ENCODE peak calls at places on chromosomes 4 and X, in eight cellular contexts. D is HT-29; P is ascending aorta; Y is activated T-helper 9 cell treated with anti-CD3 and anti-CD28 coated beads, Interleukin-2, amount 50 U/mL, for 16 hours; Z is EL; S is anterior cingulate cortex; B is NCI-H345; J is GM03348. Q is an unnamed sample.

GRCh38 chrX:100995469-100995868 is 26.0 kb downstream of the ARL13A start:
- DNase-seq in D (no peak), P (no peak), Y (no peak), Z (peak), S (peak), B (no peak), J (peak), Q (no peak)

GRCh38 chr4:25810016-25810415 is 52.8 kb downstream of the SEL1L3 start:
- DNase-seq in D (no peak), P (no peak), Y (no peak), Z (no peak), S (no peak), B (no peak), J (no peak), Q (no peak)

GRCh38 chr4:6802050-6802449 is 19.5 kb downstream of the KIAA0232 start:
- DNase-seq in D (no peak), P (no peak), Y (no peak), Z (no peak), S (no peak), B (no peak), J (no peak), Q (no peak)

GRCh38 chrX:120251471-120252011 is 929 bp downstream of the ZBTB33 start:
- DNase-seq in D (peak), P (no peak), Y (no peak), Z (peak), S (no peak), B (no peak), J (peak), Q (peak)

GRCh38 chr4:77990456-77990855 is 66.7 kb upstream of the FRAS1 start:
- DNase-seq in D (no peak), P (no peak), Y (no peak), Z (no peak), S (no peak), B (no peak), J (peak), Q (no peak)

GRCh38 chr4:98568896-98569663 is 89.3 kb downstream of the TSPAN5 start:
- DNase-seq in D (no peak), P (no peak), Y (no peak), Z (peak), S (no peak), B (no peak), J (peak), Q (no peak)

GRCh38 chrX:9171841-9172240 is 137.9 kb upstream of the FAM9B start:
- DNase-seq in D (no peak), P (no peak), Y (no peak), Z (peak), S (no peak), B (no peak), J (no peak), Q (no peak)

GRCh38 chrX:23503835-23504539 is 163.3 kb upstream of the PRDX4 start:
- DNase-seq in D (peak), P (peak), Y (no peak), Z (peak), S (no peak), B (peak), J (peak), Q (no peak)

GRCh38 chr4:473575-474457 is 25.1 kb downstream of the ZNF721 start:
- DNase-seq in D (peak), P (peak), Y (peak), Z (peak), S (peak), B (peak), J (peak), Q (peak)

GRCh38 chr4:123699823-123700822 is 303.5 kb downstream of the SPRY1 start:
- DNase-seq in D (no peak), P (no peak), Y (no peak), Z (peak), S (no peak), B (no peak), J (peak), Q (no peak)

GRCh38 chrX:41334866-41335589 is 1.1 kb downstream of the DDX3X start:
- DNase-seq in D (peak), P (peak), Y (peak), Z (peak), S (peak), B (peak), J (peak), Q (peak)

GRCh38 chr4:155679343-155679742 is 12.7 kb downstream of the GUCY1A1 start:
- DNase-seq in D (no peak), P (peak), Y (no peak), Z (no peak), S (no peak), B (no peak), J (no peak), Q (peak)

GRCh38 chr4:11232004-11232403 is 196.7 kb downstream of the HS3ST1 start:
- DNase-seq in D (peak), P (no peak), Y (no peak), Z (no peak), S (no peak), B (no peak), J (no peak), Q (no peak)

GRCh38 chr4:167838686-167839085 is 253.7 kb upstream of the ANXA10 start:
- DNase-seq in D (no peak), P (no peak), Y (no peak), Z (peak), S (no peak), B (no peak), J (no peak), Q (no peak)

GRCh38 chr4:108703370-108703769 is 53.0 kb downstream of the OSTC start:
- DNase-seq in D (no peak), P (no peak), Y (no peak), Z (no peak), S (no peak), B (no peak), J (no peak), Q (no peak)

GRCh38 chr4:186068581-186069402 is at the start of gene TLR3:
- DNase-seq in D (peak), P (no peak), Y (no peak), Z (peak), S (no peak), B (no peak), J (peak), Q (no peak)

GRCh38 chrX:54798137-54798536 is at the start of gene ITIH6:
- DNase-seq in D (no peak), P (no peak), Y (no peak), Z (no peak), S (no peak), B (no peak), J (no peak), Q (no peak)

GRCh38 chr4:87317527-87317926 is 5.2 kb downstream of the HSD17B13 start:
- DNase-seq in D (peak), P (no peak), Y (no peak), Z (no peak), S (no peak), B (no peak), J (no peak), Q (no peak)

GRCh38 chrX:19237919-19238318 is 105.8 kb upstream of the PDHA1 start:
- DNase-seq in D (no peak), P (no peak), Y (no peak), Z (no peak), S (no peak), B (no peak), J (no peak), Q (no peak)

GRCh38 chrX:12790878-12791252 is 347 bp upstream of the PRPS2 start:
- DNase-seq in D (no peak), P (no peak), Y (no peak), Z (no peak), S (no peak), B (no peak), J (no peak), Q (no peak)

GRCh38 chr4:6641164-6641970 is 882 bp downstream of the MRFAP1 start:
- DNase-seq in D (peak), P (peak), Y (peak), Z (peak), S (no peak), B (no peak), J (peak), Q (peak)

GRCh38 chrX:19512961-19513360 is 2.3 kb downstream of the MAP3K15 start:
- DNase-seq in D (no peak), P (no peak), Y (no peak), Z (no peak), S (no peak), B (no peak), J (no peak), Q (no peak)

GRCh38 chr4:8738471-8738931 is 133.1 kb downstream of the HMX1 start:
- DNase-seq in D (no peak), P (peak), Y (no peak), Z (no peak), S (no peak), B (no peak), J (peak), Q (peak)

GRCh38 chrX:53045002-53045401 is 3.6 kb upstream of the GPR173 start:
- DNase-seq in D (no peak), P (no peak), Y (no peak), Z (no peak), S (no peak), B (peak), J (no peak), Q (no peak)

GRCh38 chrX:131675596-131676194 is 131.8 kb downstream of the OR13H1 start:
- DNase-seq in D (peak), P (no peak), Y (no peak), Z (no peak), S (no peak), B (peak), J (peak), Q (no peak)

GRCh38 chr4:47830263-47831025 is 7.4 kb downstream of the CORIN start:
- DNase-seq in D (no peak), P (no peak), Y (no peak), Z (no peak), S (no peak), B (no peak), J (no peak), Q (no peak)

GRCh38 chr4:153233761-153234371 is 29.6 kb downstream of the TRIM2 start:
- DNase-seq in D (peak), P (no peak), Y (no peak), Z (peak), S (no peak), B (peak), J (peak), Q (no peak)

GRCh38 chrX:40109288-40110008 is 11.7 kb upstream of the BCOR start:
- DNase-seq in D (peak), P (no peak), Y (no peak), Z (peak), S (no peak), B (peak), J (peak), Q (peak)

GRCh38 chrX:103407776-103408175 is 31.4 kb downstream of the BEX3 start:
- DNase-seq in D (no peak), P (no peak), Y (no peak), Z (no peak), S (no peak), B (no peak), J (no peak), Q (no peak)

GRCh38 chr4:176753049-176753448 is 39.7 kb downstream of the VEGFC start:
- DNase-seq in D (no peak), P (no peak), Y (no peak), Z (peak), S (no peak), B (no peak), J (peak), Q (no peak)

GRCh38 chr4:150501019-150501727 is 80.8 kb upstream of the MAB21L2 start:
- DNase-seq in D (no peak), P (no peak), Y (no peak), Z (peak), S (no peak), B (no peak), J (peak), Q (no peak)

GRCh38 chrX:43349363-43349762 is 306.7 kb upstream of the MAOA start:
- DNase-seq in D (peak), P (no peak), Y (no peak), Z (peak), S (no peak), B (no peak), J (peak), Q (no peak)

GRCh38 chr4:79865253-79865652 is 207.8 kb downstream of the ANTXR2 start:
- DNase-seq in D (no peak), P (no peak), Y (no peak), Z (peak), S (no peak), B (no peak), J (peak), Q (no peak)

Q was measured in posterior vena cava.